ENCODE peak calls at places on chromosomes 6 and 20, in six cellular contexts. One of them, this sample, is unnamed.

GRCh38 chr20:36093025-36093803 is 61.3 kb upstream of the EPB41L1 start:
- DNase-seq in GM13977: peak
- DNase-seq in ACHN: peak
- DNase-seq in stimulated activated naive CD8-positive, alpha-beta T cell treated with anti-CD3 and anti-CD28 coated beads, Interleukin-15, Interleukin-2, amounts not matched to agents 100 U/mL and 50 U/mL, for 24 hours: peak
- DNase-seq in NCI-H1105: peak
- DNase-seq in SK-MEL-5: no peak
- DNase-seq in this sample: peak

GRCh38 chr6:31738048-31738979 is 1.5 kb upstream of the MSH5 start:
- DNase-seq in GM13977: peak
- DNase-seq in ACHN: peak
- DNase-seq in stimulated activated naive CD8-positive, alpha-beta T cell treated with anti-CD3 and anti-CD28 coated beads, Interleukin-15, Interleukin-2, amounts not matched to agents 100 U/mL and 50 U/mL, for 24 hours: peak
- DNase-seq in NCI-H1105: no peak
- DNase-seq in SK-MEL-5: peak
- DNase-seq in this sample: peak

GRCh38 chr6:45643136-45643535 is 265.4 kb upstream of the SUPT3H start:
- DNase-seq in GM13977: no peak
- DNase-seq in ACHN: no peak
- DNase-seq in stimulated activated naive CD8-positive, alpha-beta T cell treated with anti-CD3 and anti-CD28 coated beads, Interleukin-15, Interleukin-2, amounts not matched to agents 100 U/mL and 50 U/mL, for 24 hours: no peak
- DNase-seq in NCI-H1105: no peak
- DNase-seq in SK-MEL-5: no peak
- DNase-seq in this sample: no peak

GRCh38 chr6:41548098-41548840 is 2.1 kb downstream of the FOXP4 start:
- DNase-seq in GM13977: peak
- DNase-seq in ACHN: no peak
- DNase-seq in stimulated activated naive CD8-positive, alpha-beta T cell treated with anti-CD3 and anti-CD28 coated beads, Interleukin-15, Interleukin-2, amounts not matched to agents 100 U/mL and 50 U/mL, for 24 hours: peak
- DNase-seq in NCI-H1105: no peak
- DNase-seq in SK-MEL-5: no peak
- DNase-seq in this sample: no peak

GRCh38 chr20:41276317-41276751 is 41.2 kb downstream of the ZHX3 start:
- DNase-seq in GM13977: no peak
- DNase-seq in ACHN: no peak
- DNase-seq in stimulated activated naive CD8-positive, alpha-beta T cell treated with anti-CD3 and anti-CD28 coated beads, Interleukin-15, Interleukin-2, amounts not matched to agents 100 U/mL and 50 U/mL, for 24 hours: no peak
- DNase-seq in NCI-H1105: no peak
- DNase-seq in SK-MEL-5: no peak
- DNase-seq in this sample: no peak

GRCh38 chr20:46575794-46576495 is 25.5 kb upstream of the OCSTAMP start:
- DNase-seq in GM13977: no peak
- DNase-seq in ACHN: no peak
- DNase-seq in stimulated activated naive CD8-positive, alpha-beta T cell treated with anti-CD3 and anti-CD28 coated beads, Interleukin-15, Interleukin-2, amounts not matched to agents 100 U/mL and 50 U/mL, for 24 hours: no peak
- DNase-seq in NCI-H1105: no peak
- DNase-seq in SK-MEL-5: no peak
- DNase-seq in this sample: no peak

GRCh38 chr20:33701629-33702450 is 15.7 kb upstream of the E2F1 start:
- DNase-seq in GM13977: no peak
- DNase-seq in ACHN: no peak
- DNase-seq in stimulated activated naive CD8-positive, alpha-beta T cell treated with anti-CD3 and anti-CD28 coated beads, Interleukin-15, Interleukin-2, amounts not matched to agents 100 U/mL and 50 U/mL, for 24 hours: no peak
- DNase-seq in NCI-H1105: no peak
- DNase-seq in SK-MEL-5: no peak
- DNase-seq in this sample: no peak

GRCh38 chr6:64012351-64013060 is 376.9 kb downstream of the PHF3 start:
- DNase-seq in GM13977: peak
- DNase-seq in ACHN: peak
- DNase-seq in stimulated activated naive CD8-positive, alpha-beta T cell treated with anti-CD3 and anti-CD28 coated beads, Interleukin-15, Interleukin-2, amounts not matched to agents 100 U/mL and 50 U/mL, for 24 hours: no peak
- DNase-seq in NCI-H1105: peak
- DNase-seq in SK-MEL-5: peak
- DNase-seq in this sample: no peak

GRCh38 chr6:16334671-16335070 is 96.3 kb downstream of the GMPR start:
- DNase-seq in GM13977: no peak
- DNase-seq in ACHN: peak
- DNase-seq in stimulated activated naive CD8-positive, alpha-beta T cell treated with anti-CD3 and anti-CD28 coated beads, Interleukin-15, Interleukin-2, amounts not matched to agents 100 U/mL and 50 U/mL, for 24 hours: no peak
- DNase-seq in NCI-H1105: no peak
- DNase-seq in SK-MEL-5: peak
- DNase-seq in this sample: no peak

GRCh38 chr6:148370171-148370570 is 27.5 kb downstream of the SASH1 start:
- DNase-seq in GM13977: no peak
- DNase-seq in ACHN: no peak
- DNase-seq in stimulated activated naive CD8-positive, alpha-beta T cell treated with anti-CD3 and anti-CD28 coated beads, Interleukin-15, Interleukin-2, amounts not matched to agents 100 U/mL and 50 U/mL, for 24 hours: no peak
- DNase-seq in NCI-H1105: no peak
- DNase-seq in SK-MEL-5: no peak
- DNase-seq in this sample: no peak

GRCh38 chr6:149242883-149243282 is 74.6 kb upstream of the TAB2 start:
- DNase-seq in GM13977: no peak
- DNase-seq in ACHN: no peak
- DNase-seq in stimulated activated naive CD8-positive, alpha-beta T cell treated with anti-CD3 and anti-CD28 coated beads, Interleukin-15, Interleukin-2, amounts not matched to agents 100 U/mL and 50 U/mL, for 24 hours: no peak
- DNase-seq in NCI-H1105: no peak
- DNase-seq in SK-MEL-5: no peak
- DNase-seq in this sample: no peak

GRCh38 chr6:16331328-16332174 is 93.2 kb downstream of the GMPR start:
- DNase-seq in GM13977: peak
- DNase-seq in ACHN: peak
- DNase-seq in stimulated activated naive CD8-positive, alpha-beta T cell treated with anti-CD3 and anti-CD28 coated beads, Interleukin-15, Interleukin-2, amounts not matched to agents 100 U/mL and 50 U/mL, for 24 hours: peak
- DNase-seq in NCI-H1105: peak
- DNase-seq in SK-MEL-5: peak
- DNase-seq in this sample: peak

GRCh38 chr20:341682-342081 is 5.2 kb upstream of the NRSN2 start:
- DNase-seq in GM13977: no peak
- DNase-seq in ACHN: peak
- DNase-seq in stimulated activated naive CD8-positive, alpha-beta T cell treated with anti-CD3 and anti-CD28 coated beads, Interleukin-15, Interleukin-2, amounts not matched to agents 100 U/mL and 50 U/mL, for 24 hours: peak
- DNase-seq in NCI-H1105: no peak
- DNase-seq in SK-MEL-5: peak
- DNase-seq in this sample: no peak

GRCh38 chr6:80382796-80383195 is 276.3 kb downstream of the BCKDHB start:
- DNase-seq in GM13977: no peak
- DNase-seq in ACHN: no peak
- DNase-seq in stimulated activated naive CD8-positive, alpha-beta T cell treated with anti-CD3 and anti-CD28 coated beads, Interleukin-15, Interleukin-2, amounts not matched to agents 100 U/mL and 50 U/mL, for 24 hours: no peak
- DNase-seq in NCI-H1105: peak
- DNase-seq in SK-MEL-5: no peak
- DNase-seq in this sample: no peak

GRCh38 chr6:31114970-31115849 is 610 bp downstream of the PSORS1C1 start:
- DNase-seq in GM13977: no peak
- DNase-seq in ACHN: peak
- DNase-seq in stimulated activated naive CD8-positive, alpha-beta T cell treated with anti-CD3 and anti-CD28 coated beads, Interleukin-15, Interleukin-2, amounts not matched to agents 100 U/mL and 50 U/mL, for 24 hours: no peak
- DNase-seq in NCI-H1105: no peak
- DNase-seq in SK-MEL-5: peak
- DNase-seq in this sample: no peak

GRCh38 chr6:45681860-45682488 is 304.2 kb upstream of the SUPT3H start:
- DNase-seq in GM13977: peak
- DNase-seq in ACHN: peak
- DNase-seq in stimulated activated naive CD8-positive, alpha-beta T cell treated with anti-CD3 and anti-CD28 coated beads, Interleukin-15, Interleukin-2, amounts not matched to agents 100 U/mL and 50 U/mL, for 24 hours: peak
- DNase-seq in NCI-H1105: no peak
- DNase-seq in SK-MEL-5: no peak
- DNase-seq in this sample: peak

GRCh38 chr6:33993091-33993490 is 152.8 kb downstream of the GRM4 start:
- DNase-seq in GM13977: no peak
- DNase-seq in ACHN: no peak
- DNase-seq in stimulated activated naive CD8-positive, alpha-beta T cell treated with anti-CD3 and anti-CD28 coated beads, Interleukin-15, Interleukin-2, amounts not matched to agents 100 U/mL and 50 U/mL, for 24 hours: no peak
- DNase-seq in NCI-H1105: no peak
- DNase-seq in SK-MEL-5: no peak
- DNase-seq in this sample: no peak

GRCh38 chr6:33748851-33749250 is 2.1 kb upstream of the IP6K3 start:
- DNase-seq in GM13977: no peak
- DNase-seq in ACHN: no peak
- DNase-seq in stimulated activated naive CD8-positive, alpha-beta T cell treated with anti-CD3 and anti-CD28 coated beads, Interleukin-15, Interleukin-2, amounts not matched to agents 100 U/mL and 50 U/mL, for 24 hours: no peak
- DNase-seq in NCI-H1105: no peak
- DNase-seq in SK-MEL-5: no peak
- DNase-seq in this sample: no peak

This sample was measured in DND-41.